ENCODE peak calls at places on chromosomes 6 and 20, in ten cellular contexts. D, G, P, Q, N, W, A, F, K and J are unnamed samples. For H3K36me3, the result is how much of the 10 kb centered on the place peaks cover.

GRCh38 chr6:42417641-42418112 is 34.0 kb downstream of the TRERF1 start:
- DNase-seq in Q (no peak), D (no peak), F (peak), G (no peak), A (no peak), P (no peak), N (no peak), W (no peak), K (no peak), J (no peak)

GRCh38 chr6:105981002-105981887 is 104.9 kb upstream of the PRDM1 start:
- DNase-seq in F (peak), P (no peak), W (no peak), Q (peak), A (peak), N (no peak), D (no peak), G (no peak), K (peak), J (no peak)

GRCh38 chr6:106520711-106521367 is 108.5 kb downstream of the RTN4IP1 start:
- DNase-seq in P (no peak), F (peak), D (no peak), N (no peak), W (no peak), G (no peak), A (peak), Q (no peak), K (no peak), J (no peak)

GRCh38 chr6:79810153-79810806 is 137.1 kb downstream of the ELOVL4 start:
- DNase-seq in F (no peak), Q (no peak), P (no peak), N (no peak), W (no peak), K (no peak), D (no peak), G (no peak), A (no peak), J (no peak)

GRCh38 chr6:150711061-150711460 is 111.4 kb downstream of the PLEKHG1 start:
- DNase-seq in W (no peak), A (no peak), F (no peak), N (no peak), G (no peak), Q (no peak), K (no peak), P (no peak), D (no peak), J (no peak)

GRCh38 chr6:159390384-159390783 is 221.2 kb downstream of the FNDC1 start:
- DNase-seq in A (no peak), W (no peak), K (no peak), Q (no peak), P (no peak), G (no peak), N (no peak), D (no peak), F (no peak), J (no peak)

GRCh38 chr6:10722570-10722819 is 375 bp upstream of the TMEM14C start:
- DNase-seq in F (no peak), G (no peak), N (no peak), D (no peak), W (no peak), P (no peak), A (no peak), K (no peak), Q (no peak), J (no peak)

GRCh38 chr20:11366660-11367059 is 551.0 kb upstream of the BTBD3 start:
- DNase-seq in G (no peak), K (no peak), W (peak), Q (no peak), N (no peak), A (no peak), P (no peak), F (no peak), D (no peak), J (no peak)

GRCh38 chr6:169824021-169824420 is 72.6 kb downstream of the ERMARD start:
- DNase-seq in K (no peak), W (no peak), Q (peak), P (no peak), N (no peak), D (peak), A (peak), G (no peak), F (no peak), J (no peak)

GRCh38 chr20:9342651-9343050 is 171.7 kb upstream of the LAMP5 start:
- DNase-seq in N (no peak), P (no peak), W (no peak), Q (no peak), G (no peak), K (no peak), F (no peak), A (no peak), D (no peak), J (no peak)

GRCh38 chr6:117558818-117559217 is 43.5 kb downstream of the GOPC start:
- DNase-seq in K (no peak), A (no peak), N (no peak), P (no peak), Q (no peak), F (no peak), D (no peak), W (no peak), G (no peak), J (no peak)

GRCh38 chr6:94372229-94372628 is 952.9 kb upstream of the EPHA7 start:
- DNase-seq in P (no peak), N (no peak), A (no peak), K (no peak), D (no peak), G (no peak), W (no peak), F (no peak), Q (no peak), J (no peak)

GRCh38 chr6:20325641-20326421 is 75.8 kb upstream of the E2F3 start:
- DNase-seq in W (peak), G (no peak), Q (no peak), F (no peak), A (no peak), D (no peak), N (no peak), K (no peak), P (no peak), J (no peak)

GRCh38 chr6:2809015-2809414 is 32.6 kb downstream of the SERPINB1 start:
- DNase-seq in Q (no peak), A (peak), G (no peak), F (no peak), P (no peak), W (no peak), K (no peak), N (no peak), D (no peak), J (no peak)

GRCh38 chr6:106883808-106884262 is 90.7 kb downstream of the CD24 start:
- DNase-seq in F (no peak), W (no peak), A (no peak), Q (no peak), K (no peak), D (no peak), N (no peak), G (no peak), P (no peak), J (no peak)

GRCh38 chr20:31260326-31260932 is 3.0 kb downstream of the DEFB115 start:
- DNase-seq in Q (no peak), K (no peak), N (peak), P (no peak), F (no peak), D (no peak), W (no peak), G (no peak), A (no peak), J (no peak)

GRCh38 chr20:20331796-20332195 is 36.1 kb upstream of the INSM1 start:
- DNase-seq in A (no peak), K (no peak), F (no peak), G (no peak), D (no peak), N (no peak), Q (no peak), P (no peak), W (no peak), J (no peak)

GRCh38 chr20:31985152-31985551 is 17.2 kb downstream of the XKR7 start:
- DNase-seq in A (no peak), G (no peak), Q (no peak), F (no peak), P (no peak), W (no peak), D (no peak), N (no peak), K (no peak), J (no peak)

GRCh38 chr6:2264932-2265331 is 19.5 kb upstream of the GMDS start:
- DNase-seq in Q (no peak), D (no peak), K (no peak), F (no peak), P (no peak), G (no peak), N (no peak), W (peak), A (no peak), J (no peak)

GRCh38 chr6:43367245-43367984 is 2.0 kb downstream of the ZNF318 start:
- DNase-seq in D (no peak), P (no peak), W (peak), K (no peak), G (no peak), F (no peak), A (no peak), Q (no peak), N (no peak), J (no peak)

GRCh38 chr6:124722479-124722878 is 239.8 kb upstream of the RNF217 start:
- DNase-seq in G (no peak), D (no peak), Q (no peak), N (no peak), P (no peak), F (no peak), A (no peak), K (no peak), W (no peak), J (no peak)

GRCh38 chr20:63951398-63952209 is 4.6 kb downstream of the UCKL1 start:
- DNase-seq in G (peak), N (no peak), W (no peak), F (no peak), Q (no peak), P (peak), D (no peak), K (no peak), A (peak), J (no peak)

GRCh38 chr20:51299413-51299812 is 243.1 kb downstream of the NFATC2 start:
- DNase-seq in Q (no peak), F (no peak), N (no peak), W (no peak), P (no peak), K (no peak), A (no peak), G (no peak), D (no peak), J (no peak)

GRCh38 chr6:80438728-80439127 is 332.3 kb downstream of the BCKDHB start:
- DNase-seq in P (no peak), Q (no peak), A (no peak), N (peak), G (no peak), D (no peak), W (peak), K (no peak), F (no peak), J (no peak)

GRCh38 chr6:99295276-99295675 is 54.2 kb downstream of the FAXC start:
- DNase-seq in W (no peak), K (no peak), A (no peak), P (no peak), G (no peak), N (no peak), F (no peak), Q (no peak), D (no peak), J (no peak)

GRCh38 chr6:7124631-7125030 is 16.9 kb downstream of the RREB1 start:
- DNase-seq in D (no peak), W (peak), F (peak), A (no peak), N (no peak), K (no peak), G (no peak), Q (peak), P (no peak), J (no peak)

GRCh38 chr20:5570442-5570841 is 179.8 kb upstream of the SHLD1 start:
- DNase-seq in P (no peak), G (no peak), W (no peak), N (no peak), F (no peak), K (no peak), Q (no peak), A (no peak), D (no peak), J (no peak)

GRCh38 chr6:35071347-35071994 is 69.7 kb downstream of the TCP11 start:
- DNase-seq in Q (peak), W (no peak), A (no peak), K (no peak), F (no peak), P (no peak), G (no peak), N (no peak), D (no peak), J (no peak)

GRCh38 chr6:3908223-3908622 is 59.0 kb downstream of the FAM50B start:
- DNase-seq in G (no peak), W (no peak), K (no peak), A (no peak), Q (no peak), F (no peak), N (no peak), P (no peak), D (peak), J (no peak)

GRCh38 chr6:160300076-160300695 is 41.6 kb upstream of the SLC22A2 start:
- DNase-seq in F (no peak), N (no peak), G (no peak), W (no peak), Q (no peak), A (peak), D (no peak), P (no peak), K (no peak), J (no peak)

GRCh38 chr6:114020223-114020622 is 49.3 kb upstream of the HDAC2 start:
- DNase-seq in F (no peak), G (no peak), Q (no peak), K (no peak), N (no peak), D (no peak), W (no peak), A (no peak), P (no peak), J (no peak)

GRCh38 chr6:111530218-111530617 is 47.2 kb upstream of the REV3L start:
- DNase-seq in Q (no peak), G (no peak), A (no peak), P (no peak), F (no peak), W (no peak), K (no peak), D (no peak), N (no peak), J (no peak)

GRCh38 chr20:15739056-15739455 is 834.2 kb downstream of the KIF16B start:
- DNase-seq in F (no peak), P (no peak), Q (no peak), D (no peak), W (no peak), N (no peak), A (no peak), K (no peak), G (no peak), J (no peak)

GRCh38 chr6:72363844-72364740 is 257.8 kb upstream of the KCNQ5 start:
- DNase-seq in D (peak), G (no peak), A (no peak), W (peak), K (no peak), N (no peak), Q (no peak), F (no peak), P (no peak), J (peak)

GRCh38 chr6:50661636-50662035 is 51.7 kb upstream of the TFAP2D start:
- DNase-seq in G (no peak), F (no peak), K (no peak), P (no peak), W (no peak), N (no peak), A (no peak), Q (no peak), D (no peak), J (no peak)

GRCh38 chr6:35602133-35602946 is 86.4 kb downstream of the FKBP5 start:
- DNase-seq in W (peak), Q (no peak), K (no peak), G (peak), A (no peak), P (no peak), N (no peak), F (peak), D (no peak), J (no peak)

DNA sequence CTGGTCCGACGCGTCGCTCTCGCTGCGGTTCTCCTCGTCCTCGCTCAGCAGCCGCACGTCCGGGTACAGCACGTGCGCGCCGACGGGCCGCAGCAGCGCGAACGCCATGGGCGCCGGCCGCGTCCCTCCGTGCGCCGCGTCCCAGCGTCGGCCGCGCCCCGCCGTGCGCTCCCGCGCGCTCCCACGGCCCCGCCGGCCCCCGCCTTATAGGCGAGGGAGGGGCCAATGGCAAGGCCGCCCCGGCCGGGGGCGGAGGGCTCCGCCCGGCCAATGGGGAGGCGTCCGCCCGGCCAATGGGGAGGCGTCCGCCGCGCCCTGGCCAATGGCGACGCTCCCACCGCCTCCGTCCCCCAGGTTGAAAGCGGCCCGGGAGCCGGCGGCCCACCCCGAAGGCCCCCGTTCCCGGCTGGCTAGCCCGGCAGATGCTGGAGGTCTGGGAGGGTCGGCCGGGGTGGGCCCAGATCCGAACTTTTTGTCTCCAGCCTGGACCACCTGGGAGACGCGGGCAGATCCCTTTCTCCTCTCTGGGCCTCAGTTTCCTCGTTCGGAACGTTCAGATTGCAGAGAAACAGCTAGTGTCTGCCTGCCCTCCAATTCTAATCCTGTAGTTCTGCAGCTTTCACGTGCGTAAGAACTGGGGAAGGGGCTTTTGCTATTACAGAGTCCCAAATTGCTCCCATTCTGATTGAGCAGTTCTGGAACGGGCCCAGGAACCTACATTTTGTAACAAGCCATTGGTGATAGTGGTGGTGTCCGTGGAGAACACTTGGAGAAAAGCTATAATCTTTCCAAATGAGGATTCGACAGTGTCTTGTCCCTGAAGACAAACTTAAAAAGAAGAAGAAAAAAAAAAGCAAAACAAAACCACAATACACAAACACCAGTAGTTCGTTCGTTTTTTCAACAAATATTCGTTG is at the start of gene TCF15:
- DNase-seq in F (no peak), W (no peak), D (no peak), N (no peak), G (peak), A (no peak), P (peak), K (no peak), Q (peak), J (peak)
- H3K4me3 ChIP-seq in F (no peak), W (no peak), D (no peak), N (no peak), G (peak), A (no peak), P (peak), K (no peak), Q (peak), J (peak)

GRCh38 chr6:92485487-92485886 is 933.9 kb downstream of the EPHA7 start:
- DNase-seq in A (no peak), F (no peak), N (no peak), K (no peak), G (no peak), D (no peak), Q (no peak), P (no peak), W (no peak), J (no peak)

GRCh38 chr6:92479821-92480220 is 939.5 kb downstream of the EPHA7 start:
- DNase-seq in P (no peak), F (no peak), A (no peak), G (no peak), D (no peak), W (peak), N (no peak), Q (no peak), K (no peak), J (no peak)
- H3K36me3 ChIP-seq in P (under half), F (under half), A (under half), G (under half), D (under half), W (under half), N (under half), Q (under half), K (under half), J (under half)

GRCh38 chr20:3173582-3174441 is 463 bp upstream of the LZTS3 start:
- DNase-seq in Q (peak), A (peak), D (peak), P (peak), N (peak), G (peak), W (peak), F (peak), K (peak), J (peak)
- TF ChIP-seq CTCF in Q (peak), A (no peak), D (peak), P (peak), N (peak), G (no peak), W (peak), F (no peak), K (no peak), J (no peak)

GRCh38 chr20:47349365-47350180 is 6.9 kb downstream of the ZMYND8 start:
- DNase-seq in P (no peak), A (no peak), D (no peak), G (no peak), F (no peak), Q (no peak), W (peak), K (no peak), N (no peak), J (no peak)
- H3K4me3 ChIP-seq in P (no peak), A (no peak), D (no peak), G (no peak), F (no peak), Q (peak), W (no peak), K (no peak), N (no peak), J (no peak)

DNA sequence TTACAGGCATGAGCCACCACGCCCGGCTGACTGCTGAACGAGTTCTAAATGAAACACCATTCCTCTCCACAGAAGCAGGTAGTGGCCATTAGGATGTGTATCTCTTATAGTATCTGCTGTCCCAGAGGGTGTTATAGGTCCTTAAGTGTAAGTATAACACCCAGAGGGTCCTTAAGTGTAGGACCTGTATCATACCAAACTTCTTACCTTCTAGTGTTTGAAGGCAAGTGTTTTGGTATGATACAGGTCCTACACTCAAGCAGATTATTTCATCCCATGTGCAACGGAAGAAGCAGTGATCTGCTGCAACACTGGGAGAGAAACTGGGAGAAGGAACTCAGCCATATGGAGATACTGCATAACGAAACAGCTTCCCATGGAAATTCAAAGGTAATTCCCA is 17.4 kb downstream of the BMP7 start:
- DNase-seq in Q (no peak), G (no peak), K (no peak), W (no peak), D (no peak), F (no peak), N (no peak), P (no peak), A (no peak), J (no peak)
- H3K36me3 ChIP-seq in Q (under half), G (under half), K (under half), W (under half), D (under half), F (under half), N (under half), P (under half), A (under half), J (under half)

GRCh38 chr20:25336561-25337422 is 53.8 kb downstream of the ABHD12 start:
- DNase-seq in K (no peak), Q (peak), A (no peak), P (peak), D (no peak), W (peak), N (no peak), G (no peak), F (no peak), J (no peak)
- TF ChIP-seq CTCF in K (no peak), Q (peak), A (no peak), P (peak), D (peak), W (peak), N (peak), G (peak), F (no peak), J (no peak)

DNA sequence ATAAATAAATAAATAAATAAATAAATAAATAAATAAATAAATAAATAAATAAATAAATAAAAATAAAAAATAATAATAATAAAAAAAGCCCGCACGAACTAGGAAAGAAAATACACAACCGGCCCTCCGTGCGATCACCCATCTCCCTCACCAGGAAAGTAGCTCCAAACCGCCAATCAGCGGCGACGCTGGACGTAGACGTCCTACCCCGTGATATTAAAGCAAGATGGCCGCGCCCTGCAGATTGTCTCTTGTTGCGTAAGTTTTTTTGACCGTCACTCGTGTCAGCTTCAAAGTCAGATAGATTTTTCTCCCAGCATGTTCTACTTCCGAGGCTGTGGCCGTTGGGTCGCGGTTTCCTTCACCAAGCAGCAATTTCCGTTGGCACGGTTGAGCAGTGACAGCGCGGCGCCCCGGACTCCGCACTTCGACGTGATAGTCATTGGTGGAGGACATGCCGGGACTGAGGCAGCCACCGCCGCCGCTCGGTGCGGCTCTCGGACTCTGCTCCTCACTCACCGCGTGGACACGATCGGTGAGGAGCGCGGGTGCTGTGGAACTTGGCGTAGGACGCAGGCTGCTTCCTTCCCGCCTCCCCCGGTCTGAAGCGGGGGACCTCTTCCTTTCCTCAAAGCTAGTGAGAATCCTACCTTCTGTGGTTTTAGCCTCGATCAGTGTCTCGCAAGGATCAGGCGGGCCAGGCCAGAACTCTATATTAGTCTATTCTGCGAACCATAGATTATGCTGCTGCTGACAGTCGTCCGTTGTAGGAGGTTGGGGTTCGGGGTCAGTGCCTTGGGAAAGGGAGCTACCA is at the start of gene MTO1:
- DNase-seq in D (peak), W (peak), Q (peak), K (peak), F (peak), A (peak), N (peak), P (peak), G (peak), J (peak)
- H3K4me3 ChIP-seq in D (peak), W (peak), Q (peak), K (peak), F (peak), A (peak), N (peak), P (peak), G (peak), J (peak)